ENCODE peak calls at places on chromosome 20, in eight cellular contexts. T is IMR-90; G is HS-27A; I is activated CD4-positive, alpha-beta T cell treated with anti-CD3 and anti-CD28 coated beads for 4 hours; A is tibial artery; D is heart left ventricle; M is HT1080; S is fibroblast of villous mesenchyme. E is an unnamed sample.

GRCh38 chr20:25016471-25016870 is 23.9 kb upstream of the APMAP start:
- DNase-seq in A (peak), I (no peak), T (no peak), S (no peak), M (no peak), G (no peak), D (peak), E (no peak)

GRCh38 chr20:44219791-44220190 is 9.2 kb upstream of the OSER1 start:
- DNase-seq in A (no peak), I (no peak), S (no peak), D (no peak), G (no peak), T (no peak), M (no peak), E (no peak)

GRCh38 chr20:46230811-46231282 is 77.5 kb downstream of the CDH22 start:
- DNase-seq in A (no peak), D (peak), T (peak), I (no peak), M (peak), G (no peak), S (peak), E (peak)

GRCh38 chr20:60466683-60467022 is 508.4 kb downstream of the CDH26 start:
- DNase-seq in I (no peak), G (no peak), S (no peak), M (no peak), A (no peak), D (no peak), T (no peak), E (no peak)

GRCh38 chr20:50304501-50304856 is 113.8 kb downstream of the CEBPB start:
- DNase-seq in I (no peak), G (no peak), S (peak), D (peak), M (no peak), T (peak), A (peak), E (no peak)

GRCh38 chr20:34222208-34222607 is 19.0 kb upstream of the ASIP start:
- DNase-seq in I (no peak), S (peak), D (no peak), T (peak), M (peak), A (no peak), G (peak), E (no peak)

GRCh38 chr20:13458860-13459451 is 179.8 kb downstream of the TASP1 start:
- DNase-seq in G (peak), T (peak), I (no peak), M (peak), D (no peak), A (no peak), S (peak), E (no peak)

GRCh38 chr20:16654858-16655257 is 75.0 kb upstream of the SNRPB2 start:
- DNase-seq in M (no peak), S (no peak), A (no peak), G (no peak), I (no peak), D (no peak), T (no peak), E (no peak)

GRCh38 chr20:63427724-63428330 is 44.6 kb downstream of the KCNQ2 start:
- DNase-seq in G (no peak), T (no peak), D (no peak), M (no peak), S (no peak), A (no peak), I (no peak), E (no peak)

GRCh38 chr20:21574443-21574842 is 60.6 kb upstream of the NKX2-2 start:
- DNase-seq in A (no peak), D (no peak), G (no peak), M (no peak), I (no peak), T (no peak), S (no peak), E (no peak)

GRCh38 chr20:44683263-44684046 is 31.7 kb upstream of the CCN5 start:
- DNase-seq in M (peak), D (no peak), S (peak), G (no peak), T (peak), A (no peak), I (peak), E (no peak)

E was measured in ecto neural progenitor cell.